ENCODE peak calls at places on chromosome 2, in seven cellular contexts. W is NAMALWA; G is activated naive CD8-positive, alpha-beta T cell treated with anti-CD3 and anti-CD28 coated beads, Interleukin-2, amount 50 U/mL, for 16 hours; N is HFF-Myc; T is GM13977; V is stimulated activated CD4-positive, alpha-beta T cell treated with anti-CD3 and anti-CD28 coated beads, Interleukin-4, amount 100 ng/mL, for 4 hours; D is CD4-positive, alpha-beta T cell. E is an unnamed sample.

GRCh38 chr2:1730047-1730937 is 14.0 kb downstream of the PXDN start:
- DNase-seq in W (no peak), G (no peak), N (peak), T (no peak), V (no peak), D (no peak), E (peak)

GRCh38 chr2:128457006-128457604 is 138.4 kb upstream of the HS6ST1 start:
- DNase-seq in W (no peak), G (no peak), N (no peak), T (no peak), V (no peak), D (no peak), E (no peak)

GRCh38 chr2:231627384-231628156 is 34.9 kb downstream of the TEX44 start:
- DNase-seq in W (no peak), G (no peak), N (no peak), T (no peak), V (no peak), D (no peak), E (no peak)

GRCh38 chr2:178787155-178787554 is 20.1 kb downstream of the TTN start:
- DNase-seq in W (no peak), G (no peak), N (no peak), T (no peak), V (no peak), D (no peak), E (no peak)

GRCh38 chr2:197435598-197436435 is 989 bp upstream of the SF3B1 start:
- DNase-seq in W (no peak), G (no peak), N (no peak), T (no peak), V (no peak), D (no peak), E (no peak)

GRCh38 chr2:109028280-109028679 is 39.3 kb upstream of the EDAR start:
- DNase-seq in W (no peak), G (no peak), N (no peak), T (no peak), V (no peak), D (no peak), E (no peak)

GRCh38 chr2:75173746-75174145 is 25.6 kb downstream of the TACR1 start:
- DNase-seq in W (no peak), G (no peak), N (no peak), T (no peak), V (no peak), D (no peak), E (no peak)

GRCh38 chr2:217283505-217283904 is 423.6 kb upstream of the TNP1 start:
- DNase-seq in W (no peak), G (no peak), N (peak), T (no peak), V (no peak), D (no peak), E (no peak)

GRCh38 chr2:231604101-231604684 is 11.5 kb downstream of the TEX44 start:
- DNase-seq in W (peak), G (no peak), N (no peak), T (peak), V (peak), D (no peak), E (peak)

GRCh38 chr2:28895189-28895893 is 874 bp downstream of the WDR43 start:
- DNase-seq in W (peak), G (peak), N (no peak), T (peak), V (peak), D (peak), E (no peak)

GRCh38 chr2:236871500-236872001 is 214.1 kb upstream of the COPS8 start:
- DNase-seq in W (peak), G (no peak), N (peak), T (no peak), V (no peak), D (no peak), E (peak)

GRCh38 chr2:215635788-215636139 is 199.9 kb upstream of the FN1 start:
- DNase-seq in W (no peak), G (no peak), N (no peak), T (no peak), V (no peak), D (no peak), E (no peak)

GRCh38 chr2:121334581-121335293 is 49.7 kb upstream of the TFCP2L1 start:
- DNase-seq in W (no peak), G (no peak), N (no peak), T (no peak), V (no peak), D (no peak), E (no peak)

GRCh38 chr2:171136024-171136423 is 24.7 kb downstream of the TLK1 start:
- DNase-seq in W (no peak), G (no peak), N (no peak), T (no peak), V (no peak), D (no peak), E (no peak)

GRCh38 chr2:38446418-38446817 is 69.3 kb upstream of the ATL2 start:
- DNase-seq in W (no peak), G (no peak), N (no peak), T (no peak), V (no peak), D (no peak), E (no peak)

GRCh38 chr2:192579965-192580700 is 385.4 kb upstream of the TMEFF2 start:
- DNase-seq in W (no peak), G (no peak), N (no peak), T (no peak), V (no peak), D (no peak), E (no peak)

GRCh38 chr2:135532581-135532980 is 1.3 kb downstream of the R3HDM1 start:
- DNase-seq in W (no peak), G (no peak), N (no peak), T (no peak), V (no peak), D (no peak), E (no peak)

GRCh38 chr2:54402350-54402749 is 53.8 kb upstream of the SPTBN1 start:
- DNase-seq in W (no peak), G (no peak), N (peak), T (no peak), V (no peak), D (no peak), E (no peak)

GRCh38 chr2:127326289-127326945 is 32.5 kb upstream of the ERCC3 start:
- DNase-seq in W (no peak), G (no peak), N (no peak), T (no peak), V (no peak), D (no peak), E (no peak)

GRCh38 chr2:221096651-221097567 is 475.2 kb downstream of the EPHA4 start:
- DNase-seq in W (no peak), G (no peak), N (no peak), T (no peak), V (no peak), D (no peak), E (no peak)

GRCh38 chr2:132037527-132038178 is 124.1 kb downstream of the ANKRD30BL start:
- DNase-seq in W (no peak), G (no peak), N (no peak), T (peak), V (no peak), D (no peak), E (no peak)

GRCh38 chr2:241237949-241238371 is 49.5 kb downstream of the ANO7 start:
- DNase-seq in W (no peak), G (no peak), N (no peak), T (no peak), V (no peak), D (no peak), E (no peak)

GRCh38 chr2:141611981-141612380 is 518.8 kb downstream of the LRP1B start:
- DNase-seq in W (no peak), G (no peak), N (no peak), T (no peak), V (no peak), D (no peak), E (no peak)

GRCh38 chr2:111662771-111663470 is 221.1 kb downstream of the ANAPC1 start:
- DNase-seq in W (no peak), G (no peak), N (no peak), T (peak), V (no peak), D (no peak), E (no peak)

GRCh38 chr2:28621172-28622100 is 125.6 kb downstream of the PLB1 start:
- DNase-seq in W (peak), G (no peak), N (peak), T (no peak), V (peak), D (peak), E (peak)

GRCh38 chr2:57888463-57888862 is 158.1 kb upstream of the VRK2 start:
- DNase-seq in W (no peak), G (no peak), N (no peak), T (no peak), V (no peak), D (no peak), E (no peak)

GRCh38 chr2:206561962-206562361 is 80.3 kb upstream of the FAM237A start:
- DNase-seq in W (no peak), G (no peak), N (no peak), T (peak), V (no peak), D (no peak), E (no peak)

GRCh38 chr2:109258376-109258775 is 129.4 kb downstream of the SH3RF3 start:
- DNase-seq in W (no peak), G (no peak), N (no peak), T (no peak), V (no peak), D (no peak), E (no peak)

E was measured in T1000.